ENCODE peak calls at places on chromosomes 2 and 18, in six cellular contexts. R, A, G, I, S and O are unnamed samples.

GRCh38 chr2:41994177-41994576 is 53.6 kb upstream of the PKDCC start:
- DNase-seq in R (no peak), A (no peak), G (peak; percentile 4), I (no peak), S (no peak), O (no peak)

GRCh38 chr2:102283996-102284395 is 27.4 kb upstream of the IL1RL1 start:
- DNase-seq in R (no peak), A (no peak), G (no peak), I (no peak), S (no peak), O (no peak)

GRCh38 chr18:51668632-51669031 is 471.2 kb upstream of the MEX3C start:
- DNase-seq in R (no peak), A (no peak), G (no peak), I (no peak), S (no peak), O (no peak)

GRCh38 chr2:232838406-232838874 is 31.6 kb upstream of the SNORC start:
- DNase-seq in R (no peak), A (peak; percentile 28), G (peak; percentile 4), I (no peak), S (peak; percentile 53), O (no peak)

GRCh38 chr18:74326238-74326637 is 10.6 kb downstream of the C18orf63 start:
- DNase-seq in R (no peak), A (no peak), G (no peak), I (no peak), S (no peak), O (no peak)

GRCh38 chr2:226001716-226002115 is 602.2 kb downstream of the NYAP2 start:
- DNase-seq in R (no peak), A (no peak), G (no peak), I (no peak), S (no peak), O (no peak)

GRCh38 chr2:196131949-196132925 is 39.1 kb downstream of the STK17B start:
- DNase-seq in R (no peak), A (peak; percentile 44), G (no peak), I (no peak), S (no peak), O (no peak)

GRCh38 chr2:157229572-157229971 is 27.9 kb upstream of the GALNT5 start:
- DNase-seq in R (no peak), A (no peak), G (peak; percentile 35), I (no peak), S (no peak), O (no peak)

GRCh38 chr2:177078416-177078815 is 134.2 kb upstream of the HNRNPA3 start:
- DNase-seq in R (peak; percentile 70), A (no peak), G (no peak), I (no peak), S (peak; percentile 76), O (no peak)

GRCh38 chr2:72083751-72084583 is 63.7 kb downstream of the CYP26B1 start:
- DNase-seq in R (no peak), A (no peak), G (no peak), I (no peak), S (no peak), O (no peak)

GRCh38 chr2:148402786-148403185 is 241.8 kb upstream of the EPC2 start:
- DNase-seq in R (no peak), A (no peak), G (no peak), I (no peak), S (no peak), O (no peak)

GRCh38 chr2:25651066-25651465 is 22.3 kb downstream of the DTNB start:
- DNase-seq in R (no peak), A (no peak), G (peak; percentile 66), I (no peak), S (no peak), O (peak; percentile 51)

GRCh38 chr2:240955306-240956101 is 42.9 kb upstream of the SNED1 start:
- DNase-seq in R (no peak), A (peak; percentile 4), G (no peak), I (no peak), S (no peak), O (no peak)

GRCh38 chr2:177728920-177729319 is 336.3 kb downstream of the AGPS start:
- DNase-seq in R (no peak), A (no peak), G (no peak), I (no peak), S (no peak), O (no peak)

GRCh38 chr18:78939105-78939504 is 40.5 kb upstream of the SALL3 start:
- DNase-seq in R (no peak), A (no peak), G (no peak), I (no peak), S (no peak), O (no peak)

GRCh38 chr2:226130192-226130591 is 669.4 kb downstream of the IRS1 start:
- DNase-seq in R (no peak), A (no peak), G (no peak), I (no peak), S (no peak), O (no peak)

GRCh38 chr18:10131036-10131774 is 217.4 kb downstream of the VAPA start:
- DNase-seq in R (no peak), A (no peak), G (peak; percentile 44), I (no peak), S (no peak), O (no peak)

GRCh38 chr2:216013080-216013909 is at the start of gene MREG:
- DNase-seq in R (peak; percentile 81), A (peak; percentile 80), G (no peak), I (peak; percentile 75), S (peak; percentile 81), O (no peak)

GRCh38 chr2:202237787-202238233 is 587 bp downstream of the SUMO1 start:
- DNase-seq in R (peak; percentile 38), A (no peak), G (peak; percentile 33), I (peak; percentile 41), S (peak; percentile 21), O (no peak)

GRCh38 chr2:208927867-208928266 is 496.0 kb upstream of the MAP2 start:
- DNase-seq in R (no peak), A (no peak), G (no peak), I (no peak), S (no peak), O (no peak)

GRCh38 chr2:108412995-108413726 is 35.4 kb downstream of the SULT1C4 start:
- DNase-seq in R (no peak), A (no peak), G (peak; percentile 95), I (no peak), S (no peak), O (peak; percentile 77)

GRCh38 chr2:141242008-141242407 is 888.8 kb downstream of the LRP1B start:
- DNase-seq in R (no peak), A (no peak), G (no peak), I (no peak), S (no peak), O (no peak)

GRCh38 chr2:182435754-182436153 is 8.9 kb upstream of the PDE1A start:
- DNase-seq in R (no peak), A (no peak), G (no peak), I (no peak), S (no peak), O (no peak)

GRCh38 chr18:596288-596881 is 403 bp upstream of the CLUL1 start:
- DNase-seq in R (peak; percentile 54), A (no peak), G (peak; percentile 21), I (peak; percentile 37), S (no peak), O (no peak)

GRCh38 chr2:16298866-16299265 is 358.5 kb downstream of the MYCN start:
- DNase-seq in R (no peak), A (no peak), G (no peak), I (no peak), S (no peak), O (no peak)

GRCh38 chr18:58484989-58485962 is 143.6 kb downstream of the ALPK2 start:
- DNase-seq in R (no peak), A (no peak), G (no peak), I (peak; percentile 20), S (peak; percentile 46), O (no peak)

GRCh38 chr2:26780203-26780760 is 5.6 kb upstream of the CENPA start:
- DNase-seq in R (no peak), A (no peak), G (no peak), I (no peak), S (no peak), O (no peak)

GRCh38 chr2:213224366-213224765 is 59.9 kb upstream of the SPAG16 start:
- DNase-seq in R (no peak), A (no peak), G (no peak), I (no peak), S (no peak), O (no peak)

GRCh38 chr2:213229814-213230213 is 54.5 kb upstream of the SPAG16 start:
- DNase-seq in R (no peak), A (no peak), G (no peak), I (no peak), S (no peak), O (no peak)

GRCh38 chr2:213228638-213229037 is 55.6 kb upstream of the SPAG16 start:
- DNase-seq in R (no peak), A (no peak), G (no peak), I (no peak), S (no peak), O (no peak)

GRCh38 chr2:213225866-213226265 is 58.4 kb upstream of the SPAG16 start:
- DNase-seq in R (no peak), A (no peak), G (no peak), I (no peak), S (no peak), O (no peak)

DNA sequence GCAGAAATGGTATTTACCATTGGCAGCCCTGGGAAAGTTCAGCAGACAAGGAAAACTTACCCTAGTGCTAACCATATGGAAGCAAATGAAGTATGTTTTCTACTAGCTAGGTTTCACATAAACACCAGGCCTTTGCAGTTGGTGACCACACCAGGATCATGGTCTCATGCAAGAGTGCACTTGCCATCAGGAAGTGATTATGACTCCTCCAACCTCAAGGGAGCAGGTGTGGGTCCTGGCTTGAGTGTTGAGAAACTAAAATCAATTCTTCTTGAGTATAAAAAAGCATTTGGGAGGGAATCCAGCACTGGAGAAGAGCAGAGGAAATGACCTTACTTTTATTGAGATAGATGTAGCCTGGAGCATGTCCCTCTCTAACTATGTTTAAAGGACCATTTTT is 56.8 kb upstream of the SPAG16 start:
- DNase-seq in R (no peak), A (no peak), G (peak; percentile 37), I (no peak), S (no peak), O (no peak)
- H3K27ac ChIP-seq in R (no peak overlapping the region), A (no peak overlapping the region), G (no peak overlapping the region), I (no peak overlapping the region), S (no peak overlapping the region), O (no peak overlapping the region)

GRCh38 chr2:234161932-234162331 is 111.4 kb downstream of the SPP2 start:
- DNase-seq in R (no peak), A (no peak), G (no peak), I (no peak), S (no peak), O (peak; percentile 45)
- H3K27ac ChIP-seq in R (no peak overlapping the region), A (no peak overlapping the region), G (peak overlapping the region; percentile 78), I (no peak overlapping the region), S (no peak overlapping the region), O (no peak overlapping the region)

DNA sequence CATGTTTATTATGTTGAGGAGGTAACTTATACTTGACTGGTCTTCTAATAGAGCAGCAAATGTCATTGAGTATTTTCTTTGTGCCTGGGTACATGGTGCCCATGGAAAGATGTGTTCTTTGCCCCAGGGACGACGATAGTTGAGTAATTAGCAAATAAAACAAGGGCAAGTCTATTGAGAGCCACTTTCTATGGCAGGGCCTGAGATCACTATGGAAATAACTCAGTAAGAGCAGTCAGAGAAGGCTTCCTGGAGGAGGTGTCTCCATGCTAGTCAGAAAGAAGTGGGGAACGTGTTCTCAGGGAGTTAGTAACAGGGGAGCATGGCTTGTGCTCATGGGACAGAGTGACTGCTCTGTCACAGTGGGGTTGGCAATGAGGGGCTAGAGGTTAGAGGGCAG is 28.6 kb downstream of the CTIF start:
- DNase-seq in R (no peak), A (no peak), G (no peak), I (no peak), S (no peak), O (no peak)
- H3K27ac ChIP-seq in R (no peak overlapping the region), A (no peak overlapping the region), G (no peak overlapping the region), I (no peak overlapping the region), S (no peak overlapping the region), O (no peak overlapping the region)

GRCh38 chr2:217848351-217848957 is 154.3 kb downstream of the TNS1 start:
- DNase-seq in R (no peak), A (no peak), G (no peak), I (no peak), S (no peak), O (no peak)
- H3K27ac ChIP-seq in R (no peak overlapping the region), A (no peak overlapping the region), G (no peak overlapping the region), I (no peak overlapping the region), S (peak overlapping the region; percentile 78), O (no peak overlapping the region)